ENCODE peak calls at places on chromosomes 1 and 21, in nine cellular contexts. S is C1 segment of cervical spinal cord, C is EL, I is HFF-Myc, N is stomach, K is esophagus squamous epithelium, P is IMR-90, Z is T-helper 1 cell, B is body of pancreas. Y is an unnamed sample.

GRCh38 chr1:2316451-2316940 is 74.9 kb downstream of the MORN1 start:
- DNase-seq in I (no peak), B (no peak), P (peak), C (peak), N (no peak), Z (no peak), S (no peak), K (no peak), Y (no peak)

GRCh38 chr1:64082459-64082858 is 121.0 kb upstream of the UBE2U start:
- DNase-seq in N (no peak), P (peak), Z (no peak), I (no peak), S (no peak), C (peak), B (no peak), K (no peak), Y (no peak)

GRCh38 chr1:208235983-208236761 is 8.0 kb downstream of the PLXNA2 start:
- DNase-seq in B (no peak), C (peak), K (no peak), Z (no peak), S (peak), P (peak), N (peak), I (no peak), Y (peak)

GRCh38 chr1:150995896-150996295 is 10.8 kb downstream of the MINDY1 start:
- DNase-seq in K (no peak), C (peak), P (no peak), N (peak), S (peak), B (peak), I (no peak), Z (no peak), Y (peak)

GRCh38 chr1:24481098-24481497 is 21.5 kb upstream of the RCAN3 start:
- DNase-seq in K (no peak), N (no peak), B (peak), P (no peak), Z (no peak), C (no peak), S (no peak), I (no peak), Y (no peak)

GRCh38 chr1:14347776-14348175 is 250.7 kb upstream of the KAZN start:
- DNase-seq in B (no peak), I (no peak), N (no peak), C (no peak), P (no peak), K (no peak), S (no peak), Z (no peak), Y (no peak)

GRCh38 chr1:36471830-36472641 is 7.9 kb upstream of the MRPS15 start:
- DNase-seq in P (no peak), I (no peak), C (no peak), B (no peak), K (no peak), N (no peak), Z (no peak), S (no peak), Y (no peak)

GRCh38 chr1:188140958-188141357 is 1312.2 kb downstream of the PLA2G4A start:
- DNase-seq in P (no peak), C (no peak), Z (no peak), B (no peak), S (no peak), K (no peak), I (no peak), N (no peak), Y (no peak)

GRCh38 chr1:66271216-66271903 is 262.6 kb upstream of the SGIP1 start:
- DNase-seq in C (peak), I (peak), K (no peak), Z (no peak), S (peak), P (peak), B (peak), N (peak), Y (peak)

GRCh38 chr1:167121375-167122120 is 27.7 kb downstream of the STYXL2 start:
- DNase-seq in C (peak), N (peak), S (peak), Z (no peak), I (no peak), P (no peak), B (peak), K (no peak), Y (peak)

GRCh38 chr1:61254629-61255323 is 172.4 kb downstream of the NFIA start:
- DNase-seq in B (peak), C (peak), K (no peak), I (no peak), N (no peak), S (no peak), Z (no peak), P (peak), Y (no peak)

GRCh38 chr1:180165509-180166435 is 11.1 kb downstream of the QSOX1 start:
- DNase-seq in Z (no peak), K (no peak), P (no peak), I (no peak), S (peak), B (no peak), N (peak), C (no peak), Y (no peak)

GRCh38 chr21:30478015-30478414 is 2.2 kb downstream of the KRTAP19-1 start:
- DNase-seq in P (no peak), C (no peak), I (no peak), Z (no peak), S (no peak), N (no peak), B (no peak), K (no peak), Y (no peak)

GRCh38 chr1:151143986-151144385 is 2.4 kb downstream of the SEMA6C start:
- DNase-seq in Z (no peak), K (no peak), P (no peak), N (no peak), S (no peak), C (no peak), I (no peak), B (no peak), Y (no peak)

GRCh38 chr1:2981981-2982614 is 39.2 kb upstream of the ACTRT2 start:
- DNase-seq in N (peak), Z (no peak), K (no peak), B (peak), I (no peak), C (no peak), S (no peak), P (no peak), Y (no peak)

GRCh38 chr1:67532452-67533216 is 102.4 kb upstream of the SERBP1 start:
- DNase-seq in N (peak), B (peak), K (no peak), Z (no peak), S (no peak), P (peak), I (peak), C (peak), Y (peak)

GRCh38 chr1:199269241-199269640 is 630.4 kb downstream of the PTPRC start:
- DNase-seq in B (no peak), S (no peak), P (peak), C (no peak), N (no peak), K (no peak), I (no peak), Z (no peak), Y (no peak)

GRCh38 chr1:17606826-17607440 is 67.4 kb downstream of the ARHGEF10L start:
- DNase-seq in K (no peak), B (peak), N (peak), P (peak), S (peak), I (peak), Z (no peak), C (peak), Y (peak)

GRCh38 chr21:17609681-17610080 is 3.0 kb downstream of the BTG3 start:
- DNase-seq in K (no peak), N (no peak), P (no peak), C (no peak), S (no peak), B (no peak), Z (no peak), I (no peak), Y (no peak)

GRCh38 chr1:31576743-31577455 is 584 bp downstream of the TINAGL1 start:
- DNase-seq in B (no peak), S (no peak), N (peak), Z (no peak), I (no peak), K (no peak), C (no peak), P (no peak), Y (no peak)

GRCh38 chr1:212608956-212609700 is 567 bp downstream of the ATF3 start:
- DNase-seq in S (peak), C (peak), K (no peak), P (no peak), I (no peak), N (peak), Z (no peak), B (peak), Y (peak)

GRCh38 chr1:185864889-185865288 is 130.7 kb downstream of the HMCN1 start:
- DNase-seq in Z (no peak), P (peak), K (no peak), N (no peak), C (peak), B (no peak), I (no peak), S (no peak), Y (no peak)

GRCh38 chr1:198605426-198605825 is 33.4 kb upstream of the PTPRC start:
- DNase-seq in C (peak), Z (no peak), K (no peak), P (no peak), B (no peak), N (no peak), S (no peak), I (no peak), Y (no peak)

GRCh38 chr1:8903410-8903809 is 24.9 kb upstream of the ENO1 start:
- DNase-seq in I (no peak), N (no peak), B (no peak), C (no peak), K (no peak), Z (no peak), P (no peak), S (no peak), Y (no peak)

GRCh38 chr1:220879090-220879508 is at the start of gene HLX:
- DNase-seq in P (peak), Z (no peak), B (peak), I (peak), C (peak), S (peak), N (peak), K (peak), Y (peak)

GRCh38 chr1:225437710-225438437 is 10.0 kb upstream of the LBR start:
- DNase-seq in N (no peak), P (peak), B (no peak), Z (no peak), K (no peak), I (no peak), C (no peak), S (no peak), Y (peak)

GRCh38 chr1:115222616-115223402 is 115.2 kb downstream of the NGF start:
- DNase-seq in N (no peak), B (no peak), C (no peak), P (no peak), I (no peak), Z (no peak), S (no peak), K (no peak), Y (no peak)

GRCh38 chr1:1938276-1938573 is 19.1 kb upstream of the TMEM52 start:
- DNase-seq in N (no peak), K (no peak), I (no peak), Z (no peak), B (no peak), C (no peak), P (no peak), S (no peak), Y (no peak)

GRCh38 chr1:207429963-207430362 is 24.2 kb upstream of the CR2 start:
- DNase-seq in C (no peak), S (no peak), Z (no peak), B (no peak), K (no peak), I (no peak), N (no peak), P (no peak), Y (no peak)

GRCh38 chr1:21175670-21176581 is 771 bp downstream of the EIF4G3 start:
- DNase-seq in K (no peak), Z (peak), I (no peak), C (peak), S (peak), N (peak), P (no peak), B (peak), Y (peak)

GRCh38 chr1:87927391-87928073 is 598.9 kb downstream of the LMO4 start:
- DNase-seq in S (no peak), Z (no peak), B (no peak), P (no peak), N (no peak), C (no peak), I (no peak), K (no peak), Y (peak)

GRCh38 chr1:9278585-9279153 is 14.0 kb upstream of the SPSB1 start:
- DNase-seq in I (no peak), B (no peak), S (no peak), N (no peak), P (no peak), K (no peak), C (no peak), Z (no peak), Y (no peak)

GRCh38 chr21:34582506-34583150 is 32.3 kb downstream of the RCAN1 start:
- DNase-seq in K (no peak), N (no peak), C (peak), S (no peak), P (peak), I (no peak), B (no peak), Z (no peak), Y (peak)

GRCh38 chr1:94542088-94542671 is 621 bp upstream of the F3 start:
- DNase-seq in K (no peak), Z (no peak), C (peak), I (peak), B (peak), N (peak), P (peak), S (no peak), Y (no peak)